ENCODE peak calls at places on chromosomes 5 and 9, in seven cellular contexts. One of them, this sample, is unnamed.

GRCh38 chr5:3517331-3517730 is 78.3 kb upstream of the IRX1 start:
- DNase-seq in NT2/D1: no peak
- DNase-seq in left ventricle myocardium inferior: no peak
- DNase-seq in IMR-90: no peak
- DNase-seq in CD8-positive, alpha-beta T cell: no peak
- DNase-seq in sigmoid colon: no peak
- DNase-seq in iPS DF 6.9: no peak
- DNase-seq in this sample: no peak

GRCh38 chr5:40078907-40079575 is 600.7 kb upstream of the PTGER4 start:
- DNase-seq in NT2/D1: no peak
- DNase-seq in left ventricle myocardium inferior: no peak
- DNase-seq in IMR-90: no peak
- DNase-seq in CD8-positive, alpha-beta T cell: no peak
- DNase-seq in sigmoid colon: no peak
- DNase-seq in iPS DF 6.9: no peak
- DNase-seq in this sample: no peak

GRCh38 chr5:144742376-144742775 is 571.7 kb downstream of the KCTD16 start:
- DNase-seq in NT2/D1: no peak
- DNase-seq in left ventricle myocardium inferior: no peak
- DNase-seq in IMR-90: no peak
- DNase-seq in CD8-positive, alpha-beta T cell: no peak
- DNase-seq in sigmoid colon: no peak
- DNase-seq in iPS DF 6.9: no peak
- DNase-seq in this sample: no peak

GRCh38 chr5:1955586-1955985 is 72.9 kb upstream of the IRX4 start:
- DNase-seq in NT2/D1: no peak
- DNase-seq in left ventricle myocardium inferior: no peak
- DNase-seq in IMR-90: no peak
- DNase-seq in CD8-positive, alpha-beta T cell: no peak
- DNase-seq in sigmoid colon: no peak
- DNase-seq in iPS DF 6.9: no peak
- DNase-seq in this sample: no peak

GRCh38 chr9:125049212-125049611 is 94.1 kb downstream of the SCAI start:
- DNase-seq in NT2/D1: no peak
- DNase-seq in left ventricle myocardium inferior: no peak
- DNase-seq in IMR-90: peak; percentile 15
- DNase-seq in CD8-positive, alpha-beta T cell: no peak
- DNase-seq in sigmoid colon: no peak
- DNase-seq in iPS DF 6.9: no peak
- DNase-seq in this sample: no peak

GRCh38 chr9:93667006-93667405 is 90.6 kb downstream of the PHF2 start:
- DNase-seq in NT2/D1: no peak
- DNase-seq in left ventricle myocardium inferior: peak; percentile 11
- DNase-seq in IMR-90: no peak
- DNase-seq in CD8-positive, alpha-beta T cell: no peak
- DNase-seq in sigmoid colon: peak; percentile 60
- DNase-seq in iPS DF 6.9: no peak
- DNase-seq in this sample: no peak

GRCh38 chr5:159897786-159898393 is 18.4 kb upstream of the ADRA1B start:
- DNase-seq in NT2/D1: no peak
- DNase-seq in left ventricle myocardium inferior: peak; percentile 29
- DNase-seq in IMR-90: no peak
- DNase-seq in CD8-positive, alpha-beta T cell: no peak
- DNase-seq in sigmoid colon: no peak
- DNase-seq in iPS DF 6.9: no peak
- DNase-seq in this sample: no peak

GRCh38 chr5:170223906-170224305 is 8.9 kb upstream of the C5orf58 start:
- DNase-seq in NT2/D1: no peak
- DNase-seq in left ventricle myocardium inferior: no peak
- DNase-seq in IMR-90: no peak
- DNase-seq in CD8-positive, alpha-beta T cell: no peak
- DNase-seq in sigmoid colon: no peak
- DNase-seq in iPS DF 6.9: no peak
- DNase-seq in this sample: no peak

GRCh38 chr5:60521379-60522298 is 178.3 kb downstream of the DEPDC1B start:
- DNase-seq in NT2/D1: no peak
- DNase-seq in left ventricle myocardium inferior: no peak
- DNase-seq in IMR-90: no peak
- DNase-seq in CD8-positive, alpha-beta T cell: no peak
- DNase-seq in sigmoid colon: no peak
- DNase-seq in iPS DF 6.9: no peak
- DNase-seq in this sample: no peak

GRCh38 chr5:151037561-151038291 is 17.3 kb downstream of the GPX3 start:
- DNase-seq in NT2/D1: no peak
- DNase-seq in left ventricle myocardium inferior: no peak
- DNase-seq in IMR-90: peak; percentile 75
- DNase-seq in CD8-positive, alpha-beta T cell: no peak
- DNase-seq in sigmoid colon: peak; percentile 81
- DNase-seq in iPS DF 6.9: no peak
- DNase-seq in this sample: no peak

GRCh38 chr9:85884236-85884635 is 56.7 kb upstream of the NAA35 start:
- DNase-seq in NT2/D1: no peak
- DNase-seq in left ventricle myocardium inferior: no peak
- DNase-seq in IMR-90: no peak
- DNase-seq in CD8-positive, alpha-beta T cell: no peak
- DNase-seq in sigmoid colon: no peak
- DNase-seq in iPS DF 6.9: no peak
- DNase-seq in this sample: no peak

GRCh38 chr9:78235296-78235770 is 542 bp upstream of the CEP78 start:
- DNase-seq in NT2/D1: no peak
- DNase-seq in left ventricle myocardium inferior: no peak
- DNase-seq in IMR-90: peak; percentile 20
- DNase-seq in CD8-positive, alpha-beta T cell: no peak
- DNase-seq in sigmoid colon: no peak
- DNase-seq in iPS DF 6.9: no peak
- DNase-seq in this sample: no peak

GRCh38 chr5:123976393-123977029 is 464.5 kb downstream of the CSNK1G3 start:
- DNase-seq in NT2/D1: no peak
- DNase-seq in left ventricle myocardium inferior: no peak
- DNase-seq in IMR-90: no peak
- DNase-seq in CD8-positive, alpha-beta T cell: no peak
- DNase-seq in sigmoid colon: no peak
- DNase-seq in iPS DF 6.9: no peak
- DNase-seq in this sample: no peak

GRCh38 chr5:1332461-1333001 is 12.4 kb downstream of the CLPTM1L start:
- DNase-seq in NT2/D1: no peak
- DNase-seq in left ventricle myocardium inferior: no peak
- DNase-seq in IMR-90: no peak
- DNase-seq in CD8-positive, alpha-beta T cell: no peak
- DNase-seq in sigmoid colon: no peak
- DNase-seq in iPS DF 6.9: no peak
- DNase-seq in this sample: no peak

GRCh38 chr9:120579139-120579749 is 723 bp downstream of the CDK5RAP2 start:
- DNase-seq in NT2/D1: no peak
- DNase-seq in left ventricle myocardium inferior: no peak
- DNase-seq in IMR-90: no peak
- DNase-seq in CD8-positive, alpha-beta T cell: no peak
- DNase-seq in sigmoid colon: no peak
- DNase-seq in iPS DF 6.9: no peak
- DNase-seq in this sample: no peak

GRCh38 chr5:90888511-90889324 is 330.1 kb downstream of the ADGRV1 start:
- DNase-seq in NT2/D1: no peak
- DNase-seq in left ventricle myocardium inferior: no peak
- DNase-seq in IMR-90: peak; percentile 35
- DNase-seq in CD8-positive, alpha-beta T cell: no peak
- DNase-seq in sigmoid colon: no peak
- DNase-seq in iPS DF 6.9: no peak
- DNase-seq in this sample: no peak

GRCh38 chr9:100011062-100011681 is 87.6 kb downstream of the ERP44 start:
- DNase-seq in NT2/D1: peak; percentile 51
- DNase-seq in left ventricle myocardium inferior: no peak
- DNase-seq in IMR-90: peak; percentile 67
- DNase-seq in CD8-positive, alpha-beta T cell: no peak
- DNase-seq in sigmoid colon: no peak
- DNase-seq in iPS DF 6.9: peak; percentile 47
- DNase-seq in this sample: no peak

GRCh38 chr5:139058121-139058520 is 140.0 kb downstream of the SIL1 start:
- DNase-seq in NT2/D1: no peak
- DNase-seq in left ventricle myocardium inferior: no peak
- DNase-seq in IMR-90: peak; percentile 58
- DNase-seq in CD8-positive, alpha-beta T cell: no peak
- DNase-seq in sigmoid colon: no peak
- DNase-seq in iPS DF 6.9: no peak
- DNase-seq in this sample: no peak

GRCh38 chr9:4509590-4509984 is 19.3 kb downstream of the SLC1A1 start:
- DNase-seq in NT2/D1: no peak
- DNase-seq in left ventricle myocardium inferior: no peak
- DNase-seq in IMR-90: no peak
- DNase-seq in CD8-positive, alpha-beta T cell: no peak
- DNase-seq in sigmoid colon: no peak
- DNase-seq in iPS DF 6.9: no peak
- DNase-seq in this sample: no peak

GRCh38 chr5:135041726-135042125 is 7.7 kb upstream of the PITX1 start:
- DNase-seq in NT2/D1: no peak
- DNase-seq in left ventricle myocardium inferior: no peak
- DNase-seq in IMR-90: no peak
- DNase-seq in CD8-positive, alpha-beta T cell: no peak
- DNase-seq in sigmoid colon: no peak
- DNase-seq in iPS DF 6.9: no peak
- DNase-seq in this sample: no peak
- H3K4me1 ChIP-seq in NT2/D1: peaks cover 9% of the 10 kb centered on the region
- H3K4me1 ChIP-seq in left ventricle myocardium inferior: peaks cover 21% of the 10 kb centered on the region
- H3K4me1 ChIP-seq in IMR-90: no peaks in the 10 kb centered on the region
- H3K4me1 ChIP-seq in CD8-positive, alpha-beta T cell: peaks cover 18% of the 10 kb centered on the region
- H3K4me1 ChIP-seq in sigmoid colon: no peaks in the 10 kb centered on the region
- H3K4me1 ChIP-seq in iPS DF 6.9: peaks cover 10% of the 10 kb centered on the region
- H3K4me1 ChIP-seq in this sample: peaks cover under 1% of the 10 kb centered on the region

GRCh38 chr5:172872997-172873491 is 39.0 kb downstream of the ERGIC1 start:
- DNase-seq in NT2/D1: no peak
- DNase-seq in left ventricle myocardium inferior: peak; percentile 85
- DNase-seq in IMR-90: peak; percentile 64
- DNase-seq in CD8-positive, alpha-beta T cell: no peak
- DNase-seq in sigmoid colon: peak; percentile 97
- DNase-seq in iPS DF 6.9: no peak
- DNase-seq in this sample: no peak

GRCh38 chr5:172870261-172870806 is 36.3 kb downstream of the ERGIC1 start:
- DNase-seq in NT2/D1: no peak
- DNase-seq in left ventricle myocardium inferior: no peak
- DNase-seq in IMR-90: peak; percentile 97
- DNase-seq in CD8-positive, alpha-beta T cell: no peak
- DNase-seq in sigmoid colon: peak; percentile 87
- DNase-seq in iPS DF 6.9: no peak
- DNase-seq in this sample: no peak

GRCh38 chr5:172871982-172872381 is 37.9 kb downstream of the ERGIC1 start:
- DNase-seq in NT2/D1: no peak
- DNase-seq in left ventricle myocardium inferior: no peak
- DNase-seq in IMR-90: peak; percentile 52
- DNase-seq in CD8-positive, alpha-beta T cell: no peak
- DNase-seq in sigmoid colon: no peak
- DNase-seq in iPS DF 6.9: no peak
- DNase-seq in this sample: no peak

GRCh38 chr5:172870807-172871431 is 36.9 kb downstream of the ERGIC1 start:
- DNase-seq in NT2/D1: no peak
- DNase-seq in left ventricle myocardium inferior: no peak
- DNase-seq in IMR-90: no peak
- DNase-seq in CD8-positive, alpha-beta T cell: no peak
- DNase-seq in sigmoid colon: no peak
- DNase-seq in iPS DF 6.9: no peak
- DNase-seq in this sample: no peak

DNA sequence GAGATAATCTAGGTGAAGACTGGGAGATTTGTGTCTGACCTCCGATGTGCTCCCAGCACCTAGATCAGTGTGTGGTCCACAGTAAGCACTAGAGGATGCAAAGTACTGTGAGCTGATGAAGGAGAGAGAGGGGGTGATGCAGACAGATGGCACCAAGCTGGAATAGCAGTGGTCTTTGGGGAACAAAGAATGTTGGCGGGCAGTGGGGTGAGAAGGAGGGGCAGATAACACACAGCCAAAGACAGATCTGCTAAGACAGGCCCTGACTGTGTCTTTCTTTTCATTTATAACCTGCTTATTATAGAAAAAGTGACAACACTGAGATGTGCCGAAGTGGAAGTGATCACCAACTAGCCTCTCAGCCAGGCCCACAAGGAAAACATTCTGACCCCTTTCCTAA is 37.5 kb downstream of the ERGIC1 start:
- DNase-seq in NT2/D1: no peak
- DNase-seq in left ventricle myocardium inferior: no peak
- DNase-seq in IMR-90: no peak
- DNase-seq in CD8-positive, alpha-beta T cell: no peak
- DNase-seq in sigmoid colon: no peak
- DNase-seq in iPS DF 6.9: no peak
- DNase-seq in this sample: no peak
- H3K4me1 ChIP-seq in NT2/D1: peaks cover 20% of the 10 kb centered on the region
- H3K4me1 ChIP-seq in left ventricle myocardium inferior: peaks cover 97% of the 10 kb centered on the region
- H3K4me1 ChIP-seq in IMR-90: peaks cover 55% of the 10 kb centered on the region
- H3K4me1 ChIP-seq in CD8-positive, alpha-beta T cell: peaks cover 12% of the 10 kb centered on the region
- H3K4me1 ChIP-seq in sigmoid colon: no peaks in the 10 kb centered on the region
- H3K4me1 ChIP-seq in iPS DF 6.9: peaks cover 10% of the 10 kb centered on the region
- H3K4me1 ChIP-seq in this sample: peaks cover 95% of the 10 kb centered on the region

GRCh38 chr5:140337880-140338279 is 8.5 kb downstream of the HBEGF start:
- DNase-seq in NT2/D1: no peak
- DNase-seq in left ventricle myocardium inferior: no peak
- DNase-seq in IMR-90: no peak
- DNase-seq in CD8-positive, alpha-beta T cell: no peak
- DNase-seq in sigmoid colon: no peak
- DNase-seq in iPS DF 6.9: no peak
- DNase-seq in this sample: no peak

GRCh38 chr5:140338336-140338735 is 8.1 kb downstream of the HBEGF start:
- DNase-seq in NT2/D1: no peak
- DNase-seq in left ventricle myocardium inferior: no peak
- DNase-seq in IMR-90: peak; percentile 68
- DNase-seq in CD8-positive, alpha-beta T cell: no peak
- DNase-seq in sigmoid colon: no peak
- DNase-seq in iPS DF 6.9: no peak
- DNase-seq in this sample: no peak

GRCh38 chr5:140340605-140341004 is 5.8 kb downstream of the HBEGF start:
- DNase-seq in NT2/D1: no peak
- DNase-seq in left ventricle myocardium inferior: no peak
- DNase-seq in IMR-90: no peak
- DNase-seq in CD8-positive, alpha-beta T cell: no peak
- DNase-seq in sigmoid colon: no peak
- DNase-seq in iPS DF 6.9: no peak
- DNase-seq in this sample: no peak

GRCh38 chr5:140338918-140339317 is 7.5 kb downstream of the HBEGF start:
- DNase-seq in NT2/D1: no peak
- DNase-seq in left ventricle myocardium inferior: no peak
- DNase-seq in IMR-90: no peak
- DNase-seq in CD8-positive, alpha-beta T cell: no peak
- DNase-seq in sigmoid colon: no peak
- DNase-seq in iPS DF 6.9: no peak
- DNase-seq in this sample: no peak

GRCh38 chr5:140339636-140340035 is 6.8 kb downstream of the HBEGF start:
- DNase-seq in NT2/D1: no peak
- DNase-seq in left ventricle myocardium inferior: no peak
- DNase-seq in IMR-90: no peak
- DNase-seq in CD8-positive, alpha-beta T cell: no peak
- DNase-seq in sigmoid colon: no peak
- DNase-seq in iPS DF 6.9: no peak
- DNase-seq in this sample: no peak
- H3K4me1 ChIP-seq in NT2/D1: peaks cover 2% of the 10 kb centered on the region
- H3K4me1 ChIP-seq in left ventricle myocardium inferior: peaks cover 97% of the 10 kb centered on the region
- H3K4me1 ChIP-seq in IMR-90: peaks cover 8% of the 10 kb centered on the region
- H3K4me1 ChIP-seq in CD8-positive, alpha-beta T cell: peaks cover 23% of the 10 kb centered on the region
- H3K4me1 ChIP-seq in sigmoid colon: no peaks in the 10 kb centered on the region
- H3K4me1 ChIP-seq in iPS DF 6.9: no peaks in the 10 kb centered on the region
- H3K4me1 ChIP-seq in this sample: no peaks in the 10 kb centered on the region

DNA sequence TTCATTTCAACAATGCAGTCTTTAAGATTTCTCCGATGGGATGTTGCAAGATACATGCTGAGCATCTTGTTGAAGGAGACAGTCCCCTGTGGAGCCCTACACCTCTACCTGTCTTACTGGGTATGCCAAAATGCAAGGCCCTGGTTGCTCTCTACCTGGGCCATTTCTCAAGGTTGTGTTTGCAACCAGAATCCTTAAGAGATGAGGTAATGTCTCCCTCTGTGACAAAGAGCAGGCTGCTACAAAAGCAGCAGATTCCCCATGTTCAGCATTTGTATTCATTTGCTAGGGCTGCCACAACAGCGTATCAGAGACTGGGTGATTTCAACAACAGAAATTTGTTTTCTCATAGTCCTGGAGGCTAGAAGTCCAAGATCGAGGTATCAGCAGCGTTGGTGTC is 138.4 kb upstream of the RPS23 start:
- DNase-seq in NT2/D1: no peak
- DNase-seq in left ventricle myocardium inferior: no peak
- DNase-seq in IMR-90: no peak
- DNase-seq in CD8-positive, alpha-beta T cell: no peak
- DNase-seq in sigmoid colon: no peak
- DNase-seq in iPS DF 6.9: peak; percentile 18
- DNase-seq in this sample: no peak
- H3K4me1 ChIP-seq in NT2/D1: no peaks in the 10 kb centered on the region
- H3K4me1 ChIP-seq in left ventricle myocardium inferior: no peaks in the 10 kb centered on the region
- H3K4me1 ChIP-seq in IMR-90: peaks cover 19% of the 10 kb centered on the region
- H3K4me1 ChIP-seq in CD8-positive, alpha-beta T cell: no peaks in the 10 kb centered on the region
- H3K4me1 ChIP-seq in sigmoid colon: no peaks in the 10 kb centered on the region
- H3K4me1 ChIP-seq in iPS DF 6.9: no peaks in the 10 kb centered on the region
- H3K4me1 ChIP-seq in this sample: no peaks in the 10 kb centered on the region